ENCODE peak calls at places on chromosomes 1 and 21, in eight cellular contexts. Y is right cardiac atrium, L is body of pancreas, B is heart left ventricle, H is Panc1, Q is ovary, I is kidney, J is neural progenitor cell. K is an unnamed sample.
A peak's percentile ranks its signal among the peaks of the same experiment; 100 is the strongest.

GRCh38 chr1:110513511-110513910 is 5.5 kb downstream of the KCNA10 start:
- DNase-seq in Y (no peak), L (no peak), B (no peak), H (no peak), Q (no peak), I (no peak), J (no peak), K (no peak)

GRCh38 chr1:219124163-219124562 is 49.5 kb upstream of the LYPLAL1 start:
- DNase-seq in Y (no peak), L (no peak), B (no peak), H (no peak), Q (no peak), I (no peak), J (no peak), K (no peak)

GRCh38 chr21:34593423-34593822 is 21.5 kb downstream of the RCAN1 start:
- DNase-seq in Y (no peak), L (peak; percentile 75), B (no peak), H (no peak), Q (no peak), I (no peak), J (no peak), K (no peak)

GRCh38 chr21:36901575-36901974 is 64.9 kb downstream of the HLCS start:
- DNase-seq in Y (no peak), L (no peak), B (no peak), H (no peak), Q (no peak), I (no peak), J (no peak), K (no peak)

GRCh38 chr21:44489962-44490361 is 34.7 kb downstream of the LRRC3 start:
- DNase-seq in Y (no peak), L (no peak), B (no peak), H (no peak), Q (no peak), I (no peak), J (peak; percentile 45), K (no peak)

GRCh38 chr1:184562801-184563200 is 176.0 kb downstream of the C1orf21 start:
- DNase-seq in Y (no peak), L (no peak), B (no peak), H (no peak), Q (no peak), I (no peak), J (no peak), K (no peak)

GRCh38 chr1:156704930-156705320 is 458 bp downstream of the CRABP2 start:
- DNase-seq in Y (peak; percentile 69), L (peak; percentile 82), B (peak; percentile 60), H (no peak), Q (peak; percentile 74), I (peak; percentile 83), J (peak; percentile 59), K (no peak)

GRCh38 chr1:111707906-111708305 is 31.3 kb downstream of the INKA2 start:
- DNase-seq in Y (peak; percentile 48), L (no peak), B (no peak), H (no peak), Q (no peak), I (peak; percentile 73), J (no peak), K (no peak)

GRCh38 chr1:66168919-66169725 is 364.8 kb upstream of the SGIP1 start:
- DNase-seq in Y (no peak), L (no peak), B (no peak), H (no peak), Q (no peak), I (no peak), J (peak; percentile 35), K (no peak)

GRCh38 chr1:234292006-234292405 is 81.2 kb upstream of the COA6 start:
- DNase-seq in Y (no peak), L (no peak), B (no peak), H (no peak), Q (no peak), I (no peak), J (no peak), K (no peak)

GRCh38 chr1:24995661-24996060 is 65.6 kb upstream of the RUNX3 start:
- DNase-seq in Y (no peak), L (no peak), B (no peak), H (no peak), Q (no peak), I (peak; percentile 61), J (no peak), K (no peak)

GRCh38 chr1:113912594-113913311 is 7.6 kb downstream of the DCLRE1B start:
- DNase-seq in Y (peak; percentile 77), L (peak; percentile 56), B (peak; percentile 61), H (no peak), Q (peak; percentile 54), I (no peak), J (no peak), K (no peak)

GRCh38 chr1:174965006-174965971 is 34.5 kb upstream of the CACYBP start:
- DNase-seq in Y (peak; percentile 39), L (no peak), B (no peak), H (no peak), Q (no peak), I (no peak), J (no peak), K (no peak)

GRCh38 chr1:19412654-19413053 is 72.7 kb downstream of the CAPZB start:
- DNase-seq in Y (no peak), L (no peak), B (no peak), H (no peak), Q (no peak), I (peak; percentile 4), J (no peak), K (no peak)

GRCh38 chr1:51622455-51622913 is 5.6 kb downstream of the OSBPL9 start:
- DNase-seq in Y (peak; percentile 66), L (peak; percentile 48), B (peak; percentile 57), H (peak; percentile 48), Q (no peak), I (no peak), J (no peak), K (no peak)

GRCh38 chr1:157505481-157506272 is 46.6 kb downstream of the FCRL5 start:
- DNase-seq in Y (no peak), L (peak; percentile 67), B (no peak), H (peak; percentile 33), Q (no peak), I (no peak), J (peak; percentile 82), K (no peak)

GRCh38 chr1:171245458-171246064 is 2.7 kb upstream of the FMO1 start:
- DNase-seq in Y (no peak), L (peak; percentile 44), B (no peak), H (no peak), Q (no peak), I (no peak), J (peak; percentile 59), K (no peak)

GRCh38 chr1:178278135-178278534 is 184.2 kb downstream of the RASAL2 start:
- DNase-seq in Y (no peak), L (no peak), B (no peak), H (no peak), Q (no peak), I (no peak), J (no peak), K (no peak)

GRCh38 chr1:178282949-178283367 is 189.1 kb downstream of the RASAL2 start:
- DNase-seq in Y (no peak), L (no peak), B (no peak), H (no peak), Q (no peak), I (no peak), J (no peak), K (no peak)

GRCh38 chr1:178283409-178283808 is 189.5 kb downstream of the RASAL2 start:
- DNase-seq in Y (no peak), L (no peak), B (no peak), H (no peak), Q (no peak), I (no peak), J (peak; percentile 15), K (no peak)

GRCh38 chr1:178275553-178275952 is 181.6 kb downstream of the RASAL2 start:
- DNase-seq in Y (no peak), L (no peak), B (no peak), H (no peak), Q (no peak), I (no peak), J (no peak), K (no peak)

DNA sequence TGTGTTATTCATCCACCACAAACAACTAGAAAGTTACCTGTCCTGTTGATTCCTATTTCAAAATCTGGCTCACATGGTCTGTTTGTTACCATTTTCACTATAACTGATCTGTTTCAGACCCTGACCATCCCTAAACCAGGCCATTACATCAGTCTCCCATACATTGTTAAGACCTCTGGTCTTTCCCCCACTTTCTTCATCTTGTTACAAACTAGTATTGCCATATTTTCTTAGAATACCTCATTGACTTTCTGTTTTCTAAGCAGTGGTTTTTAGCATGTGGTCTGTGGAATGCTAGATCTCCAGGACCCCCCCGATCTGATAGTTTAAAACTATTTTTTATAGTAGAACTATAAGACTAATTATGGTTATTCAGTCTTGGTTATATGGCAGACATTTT is 185.4 kb downstream of the RASAL2 start:
- DNase-seq in Y (no peak), L (no peak), B (no peak), H (no peak), Q (no peak), I (no peak), J (no peak), K (no peak)
- H3K27ac ChIP-seq in Y (no peak overlapping the region), L (no peak overlapping the region), B (no peak overlapping the region), H (no peak overlapping the region), Q (no peak overlapping the region), I (no peak overlapping the region), J (no peak overlapping the region), K (no peak overlapping the region)

DNA sequence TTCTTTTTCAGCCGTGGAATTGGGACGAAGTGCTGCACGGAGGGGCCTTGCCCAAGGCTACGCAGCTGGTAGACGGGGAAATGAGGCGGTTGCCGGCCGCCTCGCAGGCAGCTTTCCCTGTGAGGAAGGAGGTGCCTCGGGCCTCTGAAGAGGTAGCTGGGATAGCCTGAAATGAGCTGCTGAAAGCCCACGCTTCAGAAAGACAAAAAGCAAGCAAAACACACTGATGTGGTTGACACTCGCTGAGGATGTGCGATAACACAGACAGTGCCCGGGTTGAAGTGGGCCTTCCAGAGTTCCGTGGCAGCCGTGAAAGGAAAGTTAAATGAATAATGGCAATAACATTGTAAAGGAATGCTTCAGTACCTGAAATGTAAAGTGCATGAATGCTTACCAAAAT is 47.2 kb downstream of the S1PR1 start:
- DNase-seq in Y (no peak), L (no peak), B (no peak), H (no peak), Q (no peak), I (no peak), J (peak; percentile 47), K (no peak)
- H3K4me1 ChIP-seq in Y (no peaks in the 10 kb centered on the region), L (no peaks in the 10 kb centered on the region), B (peaks cover 5% of the 10 kb centered on the region), H (no peaks in the 10 kb centered on the region), Q (no peaks in the 10 kb centered on the region), I (no peaks in the 10 kb centered on the region), J (peaks cover 30% of the 10 kb centered on the region), K (peaks cover 8% of the 10 kb centered on the region)

GRCh38 chr1:58442114-58442513 is 104.4 kb downstream of the OMA1 start:
- DNase-seq in Y (no peak), L (no peak), B (no peak), H (no peak), Q (no peak), I (no peak), J (no peak), K (no peak)
- H3K4me3 ChIP-seq in Y (no peak overlapping the region), L (no peak overlapping the region), B (no peak overlapping the region), H (no peak overlapping the region), Q (no peak overlapping the region), I (no peak overlapping the region), J (no peak overlapping the region), K (no peak overlapping the region)

GRCh38 chr21:15054606-15055239 is 10.1 kb downstream of the NRIP1 start:
- DNase-seq in Y (no peak), L (no peak), B (no peak), H (no peak), Q (no peak), I (no peak), J (no peak), K (no peak)
- H3K27ac ChIP-seq in Y (no peak overlapping the region), L (no peak overlapping the region), B (no peak overlapping the region), H (peak overlapping the region; percentile 29), Q (no peak overlapping the region), I (no peak overlapping the region), J (no peak overlapping the region), K (no peak overlapping the region)

GRCh38 chr1:192810253-192810880 is 1.5 kb downstream of the RGS2 start:
- DNase-seq in Y (peak; percentile 45), L (peak; percentile 25), B (no peak), H (no peak), Q (no peak), I (no peak), J (peak; percentile 84), K (no peak)
- H3K4me1 ChIP-seq in Y (no peaks in the 10 kb centered on the region), L (peaks cover 38% of the 10 kb centered on the region), B (peaks cover 23% of the 10 kb centered on the region), H (peaks cover 17% of the 10 kb centered on the region), Q (no peaks in the 10 kb centered on the region), I (no peaks in the 10 kb centered on the region), J (peaks cover 13% of the 10 kb centered on the region), K (peaks cover 16% of the 10 kb centered on the region)